ENCODE peak calls at places on chromosomes 7 and 10, in ten cellular contexts. T is ovary, B is tibial nerve, M is testis, U is lower leg skin, R is body of pancreas, X is adrenal gland, V is K562, C is transverse colon, K is uterus. L is an unnamed sample.

GRCh38 chr7:128938524-128939074 is 872 bp downstream of the IRF5 start:
- DNase-seq in C (peak; percentile 55), M (no peak), B (no peak), R (no peak), X (peak; percentile 18), K (no peak), V (peak; percentile 64), T (no peak), U (no peak), L (no peak)

GRCh38 chr10:46235705-46236536 is 50.9 kb upstream of the ANTXRL start:
- DNase-seq in B (no peak), M (no peak), K (no peak), U (peak; percentile 4), C (no peak), R (no peak), V (no peak), T (no peak), X (no peak), L (no peak)

GRCh38 chr10:110995301-110995700 is 75.9 kb downstream of the SHOC2 start:
- DNase-seq in M (no peak), C (no peak), B (no peak), U (no peak), T (no peak), R (no peak), X (no peak), V (no peak), K (no peak), L (no peak)

GRCh38 chr7:141409911-141410329 is 141.3 kb upstream of the AGK start:
- DNase-seq in K (no peak), U (no peak), M (peak; percentile 35), V (no peak), T (no peak), B (no peak), C (no peak), X (no peak), R (no peak), L (no peak)

GRCh38 chr10:127871631-127872010 is 21.1 kb downstream of the CLRN3 start:
- DNase-seq in C (no peak), T (no peak), V (no peak), X (no peak), M (no peak), U (no peak), B (no peak), R (no peak), K (no peak), L (no peak)

GRCh38 chr7:82841828-82842227 is 320.9 kb downstream of the PCLO start:
- DNase-seq in C (no peak), V (no peak), K (no peak), M (no peak), R (no peak), B (no peak), T (no peak), X (no peak), U (no peak), L (no peak)

GRCh38 chr7:1854521-1855395 is 184.7 kb downstream of the ELFN1 start:
- DNase-seq in X (no peak), T (peak; percentile 25), C (peak; percentile 5), R (no peak), M (no peak), V (peak; percentile 82), B (no peak), U (no peak), K (no peak), L (peak; percentile 22)

GRCh38 chr10:31059323-31059722 is 27.7 kb upstream of the ZNF438 start:
- DNase-seq in U (no peak), B (no peak), K (no peak), X (no peak), C (no peak), T (no peak), R (no peak), V (no peak), M (no peak), L (no peak)

GRCh38 chr10:129758180-129758579 is 205.9 kb downstream of the EBF3 start:
- DNase-seq in C (no peak), B (no peak), U (peak; percentile 10), M (peak; percentile 6), V (no peak), X (no peak), R (no peak), T (no peak), K (peak; percentile 2), L (no peak)

GRCh38 chr10:5666324-5667220 is at the start of gene ASB13:
- DNase-seq in C (peak; percentile 80), M (peak; percentile 74), X (peak; percentile 83), B (no peak), V (peak; percentile 84), R (peak; percentile 79), T (peak; percentile 82), K (peak; percentile 52), U (peak; percentile 43), L (peak; percentile 81)
- TF ChIP-seq POLR2A in C (no peak), M (no peak), X (peak; percentile 75), B (peak; percentile 60), V (no peak), R (peak; percentile 16), T (peak; percentile 48), K (no peak), U (no peak), L (peak; percentile 41)

GRCh38 chr7:31126976-31127375 is 74.9 kb downstream of the ADCYAP1R1 start:
- DNase-seq in K (no peak), C (no peak), T (no peak), B (peak; percentile 3), U (no peak), X (no peak), R (no peak), V (no peak), M (no peak), L (no peak)
- TF ChIP-seq CTCF in K (no peak), C (no peak), T (no peak), B (no peak), U (no peak), X (peak; percentile 11), R (no peak), V (peak; percentile 38), M (no peak), L (peak; percentile 7)

GRCh38 chr7:27110977-27111752 is 8.7 kb upstream of the HOXA2 start:
- DNase-seq in U (no peak), C (no peak), M (no peak), K (peak; percentile 67), V (no peak), B (peak; percentile 46), X (no peak), T (no peak), R (no peak), L (no peak)
- TF ChIP-seq POLR2A in U (no peak), C (no peak), M (no peak), K (no peak), V (no peak), B (no peak), X (no peak), T (no peak), R (no peak), L (no peak)

GRCh38 chr10:121696854-121697253 is 98.6 kb upstream of the FGFR2 start:
- DNase-seq in X (peak; percentile 50), M (peak; percentile 59), B (no peak), U (no peak), C (peak; percentile 49), V (peak; percentile 48), K (peak; percentile 28), R (peak; percentile 34), T (no peak), L (no peak)
- TF ChIP-seq CTCF in X (peak; percentile 24), M (peak; percentile 14), B (no peak), U (no peak), C (peak; percentile 49), V (peak; percentile 44), K (no peak), R (peak; percentile 19), T (no peak), L (peak; percentile 20)

GRCh38 chr10:119079572-119080520 is 771 bp downstream of the EIF3A start:
- DNase-seq in K (peak; percentile 42), R (peak; percentile 71), U (peak; percentile 64), M (peak; percentile 74), T (peak; percentile 84), X (peak; percentile 86), B (peak; percentile 54), C (peak; percentile 81), V (peak; percentile 61), L (peak; percentile 83)

GRCh38 chr10:119078422-119079179 is 2.0 kb downstream of the EIF3A start:
- DNase-seq in M (no peak), T (no peak), V (no peak), X (no peak), U (no peak), K (no peak), B (no peak), C (no peak), R (no peak), L (no peak)

GRCh38 chr10:119080521-119081259 is at the start of gene EIF3A:
- DNase-seq in X (peak; percentile 93), B (peak; percentile 80), K (peak; percentile 87), U (peak; percentile 91), V (peak; percentile 89), C (peak; percentile 94), R (peak; percentile 94), T (peak; percentile 96), M (peak; percentile 94), L (peak; percentile 94)
- TF ChIP-seq POLR2A in X (peak; percentile 93), B (peak; percentile 90), K (peak; percentile 91), U (peak; percentile 73), V (peak; percentile 92), C (peak; percentile 98), R (peak; percentile 98), T (peak; percentile 91), M (peak; percentile 85), L (peak; percentile 50)

GRCh38 chr7:49776994-49777393 is 3.6 kb downstream of the VWC2 start:
- DNase-seq in M (peak; percentile 53), U (no peak), V (no peak), R (no peak), C (peak; percentile 28), K (no peak), X (no peak), B (no peak), T (peak; percentile 41), L (no peak)
- TF ChIP-seq CTCF in M (no peak), U (no peak), V (no peak), R (peak; percentile 10), C (peak; percentile 29), K (no peak), X (no peak), B (no peak), T (no peak), L (peak; percentile 39)

DNA sequence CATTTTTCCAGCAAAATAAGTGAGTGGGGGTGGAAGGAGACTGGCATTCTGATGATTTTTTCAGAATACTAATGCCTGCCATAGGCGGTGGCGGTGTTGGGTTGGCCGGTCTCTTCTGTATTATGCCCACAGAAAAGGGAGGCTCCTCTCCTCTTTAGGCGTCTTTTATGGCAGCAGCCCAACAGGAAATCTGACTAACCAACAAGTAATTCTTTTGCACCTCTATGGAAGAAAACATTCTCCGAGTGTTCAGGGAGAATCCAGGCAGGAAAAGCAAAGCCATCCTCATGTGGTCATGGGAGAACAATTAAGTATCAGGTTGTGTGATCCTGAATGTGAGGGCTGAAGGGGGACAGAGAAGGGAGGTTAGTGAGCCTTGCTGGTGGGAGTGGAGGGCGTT is 32.0 kb upstream of the ELMO1 start:
- DNase-seq in X (no peak), K (peak; percentile 54), C (no peak), V (no peak), U (peak; percentile 23), R (no peak), B (peak; percentile 33), T (no peak), M (no peak), L (peak; percentile 32)
- TF ChIP-seq POLR2A in X (no peak), K (no peak), C (no peak), V (no peak), U (no peak), R (no peak), B (no peak), T (no peak), M (no peak), L (no peak)